ENCODE peak calls at places on chromosomes 13 and 19, in ten cellular contexts. C, G, E, A, F, Z, T, W, Y and N are unnamed samples.

GRCh38 chr13:23618341-23618740 is 48.1 kb downstream of the TNFRSF19 start:
- DNase-seq in C (no peak), G (peak), E (no peak), A (no peak), F (no peak), Z (no peak), T (peak), W (no peak), Y (no peak), N (no peak)

GRCh38 chr13:102945324-102945815 is 99.5 kb downstream of the ERCC5 start:
- DNase-seq in C (no peak), G (no peak), E (no peak), A (no peak), F (no peak), Z (no peak), T (no peak), W (no peak), Y (no peak), N (no peak)

GRCh38 chr13:71799320-71799719 is 67.7 kb downstream of the DACH1 start:
- DNase-seq in C (no peak), G (no peak), E (no peak), A (no peak), F (no peak), Z (no peak), T (no peak), W (no peak), Y (no peak), N (no peak)

GRCh38 chr13:99528547-99528946 is 27.3 kb downstream of the TM9SF2 start:
- DNase-seq in C (peak), G (no peak), E (peak), A (no peak), F (no peak), Z (no peak), T (no peak), W (no peak), Y (no peak), N (peak)

GRCh38 chr13:110397445-110397844 is 90.4 kb downstream of the COL4A2 start:
- DNase-seq in C (no peak), G (peak), E (no peak), A (no peak), F (no peak), Z (no peak), T (no peak), W (no peak), Y (no peak), N (no peak)

GRCh38 chr19:3968556-3969434 is 2.1 kb downstream of the DAPK3 start:
- DNase-seq in C (no peak), G (peak), E (no peak), A (peak), F (no peak), Z (peak), T (peak), W (no peak), Y (no peak), N (peak)

GRCh38 chr13:28467886-28468519 is 26.9 kb downstream of the FLT1 start:
- DNase-seq in C (no peak), G (no peak), E (no peak), A (no peak), F (no peak), Z (no peak), T (no peak), W (no peak), Y (no peak), N (no peak)

GRCh38 chr19:12792048-12792852 is 964 bp downstream of the JUNB start:
- DNase-seq in C (peak), G (peak), E (peak), A (no peak), F (peak), Z (peak), T (peak), W (peak), Y (peak), N (peak)

GRCh38 chr19:35436477-35437141 is 11.4 kb upstream of the FFAR2 start:
- DNase-seq in C (peak), G (peak), E (no peak), A (no peak), F (peak), Z (no peak), T (no peak), W (no peak), Y (no peak), N (no peak)

GRCh38 chr19:4369109-4369887 is 25.9 kb downstream of the MPND start:
- DNase-seq in C (peak), G (peak), E (peak), A (no peak), F (peak), Z (peak), T (peak), W (peak), Y (peak), N (peak)

GRCh38 chr19:48203227-48203793 is 32.8 kb downstream of the ZSWIM9 start:
- DNase-seq in C (no peak), G (no peak), E (no peak), A (no peak), F (peak), Z (no peak), T (no peak), W (no peak), Y (no peak), N (no peak)

GRCh38 chr19:18433735-18434398 is 4.1 kb downstream of the ISYNA1 start:
- DNase-seq in C (no peak), G (no peak), E (no peak), A (no peak), F (no peak), Z (no peak), T (peak), W (no peak), Y (no peak), N (no peak)

GRCh38 chr13:48773531-48774275 is 120.0 kb downstream of the CYSLTR2 start:
- DNase-seq in C (no peak), G (no peak), E (no peak), A (no peak), F (no peak), Z (no peak), T (no peak), W (no peak), Y (no peak), N (no peak)

GRCh38 chr13:66795636-66796035 is 434.5 kb downstream of the PCDH9 start:
- DNase-seq in C (no peak), G (no peak), E (no peak), A (no peak), F (no peak), Z (no peak), T (no peak), W (no peak), Y (no peak), N (peak)

GRCh38 chr13:29136341-29136740 is 316.2 kb downstream of the MTUS2 start:
- DNase-seq in C (no peak), G (no peak), E (no peak), A (no peak), F (no peak), Z (no peak), T (no peak), W (no peak), Y (no peak), N (no peak)

GRCh38 chr13:45410466-45410865 is 7.7 kb downstream of the SLC25A30 start:
- DNase-seq in C (no peak), G (no peak), E (no peak), A (no peak), F (no peak), Z (no peak), T (no peak), W (no peak), Y (no peak), N (no peak)

GRCh38 chr13:34048652-34049051 is 230.7 kb downstream of the RFC3 start:
- DNase-seq in C (no peak), G (no peak), E (no peak), A (no peak), F (no peak), Z (no peak), T (no peak), W (no peak), Y (no peak), N (no peak)

GRCh38 chr19:801861-802496 is 4.7 kb downstream of the PTBP1 start:
- DNase-seq in C (no peak), G (peak), E (no peak), A (no peak), F (no peak), Z (no peak), T (peak), W (no peak), Y (no peak), N (no peak)